ENCODE peak calls at places on chromosomes 7 and 10, in four cellular contexts. W, P, D and T are unnamed samples.

GRCh38 chr7:25059576-25059975 is 65.5 kb downstream of the CYCS start:
- DNase-seq in W (no peak), P (no peak), D (no peak), T (no peak)

GRCh38 chr7:127107601-127108007 is 145.1 kb downstream of the GRM8 start:
- DNase-seq in P (peak; percentile 38), W (peak; percentile 46), D (peak; percentile 33), T (peak; percentile 64)

GRCh38 chr7:2120251-2120660 is 112.5 kb downstream of the MAD1L1 start:
- DNase-seq in W (no peak), P (no peak), D (no peak), T (no peak)

GRCh38 chr7:22348379-22348778 is 8.6 kb downstream of the RAPGEF5 start:
- DNase-seq in D (no peak), W (no peak), P (no peak), T (no peak)

GRCh38 chr10:29119374-29119773 is 169.5 kb upstream of the LYZL1 start:
- DNase-seq in W (peak; percentile 89), D (no peak), P (peak; percentile 72), T (peak; percentile 69)

GRCh38 chr7:20438665-20439376 is 108.1 kb downstream of the ITGB8 start:
- DNase-seq in P (no peak), D (no peak), W (no peak), T (no peak)

GRCh38 chr7:99551329-99551728 is 585 bp downstream of the FAM200A start:
- DNase-seq in D (no peak), W (no peak), P (no peak), T (no peak)

GRCh38 chr7:128247640-128248194 is 6.6 kb downstream of the LEP start:
- DNase-seq in W (no peak), P (no peak), D (peak; percentile 31), T (peak; percentile 20)

GRCh38 chr10:116385994-116386809 is 41.4 kb upstream of the PNLIPRP3 start:
- DNase-seq in W (no peak), D (peak; percentile 51), P (no peak), T (no peak)

GRCh38 chr10:100683004-100683403 is 62.4 kb upstream of the PAX2 start:
- DNase-seq in P (no peak), D (no peak), W (no peak), T (no peak)

GRCh38 chr7:64875258-64875657 is 27.8 kb upstream of the ZNF273 start:
- DNase-seq in W (peak; percentile 23), P (no peak), D (no peak), T (no peak)

GRCh38 chr7:100132697-100133137 is 6.0 kb downstream of the MBLAC1 start:
- DNase-seq in P (peak; percentile 76), W (peak; percentile 70), D (peak; percentile 63), T (peak; percentile 77)

GRCh38 chr7:94368371-94368791 is 26.3 kb upstream of the COL1A2 start:
- DNase-seq in D (peak; percentile 96), W (no peak), P (no peak), T (peak; percentile 31)

GRCh38 chr10:79185067-79185774 is 116.5 kb downstream of the ZMIZ1 start:
- DNase-seq in P (no peak), D (peak; percentile 52), W (no peak), T (peak; percentile 60)
- H3K4me1 ChIP-seq in P (peaks cover 84% of the 10 kb centered on the region), D (peaks cover 59% of the 10 kb centered on the region), W (peaks cover 92% of the 10 kb centered on the region), T (peaks cover 62% of the 10 kb centered on the region)

DNA sequence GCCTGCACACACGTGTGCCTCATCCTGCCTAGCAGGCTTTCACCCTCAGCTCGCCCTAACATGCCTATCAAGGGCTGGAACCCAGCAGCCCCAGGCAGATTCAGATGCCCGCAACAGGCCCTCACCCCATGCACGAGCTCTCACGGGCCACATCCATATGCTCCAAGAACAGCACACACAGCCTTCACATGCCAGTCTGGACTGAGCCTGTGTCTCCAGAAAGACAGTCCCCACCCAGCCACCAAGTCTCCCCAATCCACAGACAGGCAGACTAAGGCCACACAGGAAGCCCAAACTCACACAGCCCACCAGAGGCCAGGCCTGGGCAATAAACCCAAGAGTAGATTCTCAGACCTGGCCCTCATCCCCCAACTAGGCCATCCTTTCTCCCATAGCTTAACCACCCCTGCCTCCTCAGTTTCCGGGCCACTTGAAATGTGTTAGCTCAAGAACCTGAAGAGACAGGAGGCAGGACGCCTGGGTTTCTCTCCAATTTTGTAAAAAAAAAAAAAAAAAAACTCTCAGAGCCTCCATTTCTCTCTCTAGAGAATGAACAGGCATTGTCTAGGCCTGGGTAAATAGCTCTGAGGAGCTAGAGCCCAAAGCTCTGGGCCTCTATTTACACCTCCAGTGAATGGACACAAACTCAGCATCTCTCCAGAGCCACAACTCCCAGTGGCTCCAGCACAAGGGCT is 6.8 kb downstream of the LDB1 start:
- DNase-seq in P (no peak), D (no peak), W (no peak), T (no peak)
- H3K4me1 ChIP-seq in P (peaks cover 57% of the 10 kb centered on the region), D (peaks cover 34% of the 10 kb centered on the region), W (peaks cover 56% of the 10 kb centered on the region), T (peaks cover 21% of the 10 kb centered on the region)

GRCh38 chr10:79086822-79087221 is 18.1 kb downstream of the ZMIZ1 start:
- DNase-seq in P (no peak), W (no peak), D (no peak), T (no peak)
- H3K4me1 ChIP-seq in P (peaks cover 99% of the 10 kb centered on the region), W (peaks cover 48% of the 10 kb centered on the region), D (peaks cover 32% of the 10 kb centered on the region), T (peaks cover 6% of the 10 kb centered on the region)

DNA sequence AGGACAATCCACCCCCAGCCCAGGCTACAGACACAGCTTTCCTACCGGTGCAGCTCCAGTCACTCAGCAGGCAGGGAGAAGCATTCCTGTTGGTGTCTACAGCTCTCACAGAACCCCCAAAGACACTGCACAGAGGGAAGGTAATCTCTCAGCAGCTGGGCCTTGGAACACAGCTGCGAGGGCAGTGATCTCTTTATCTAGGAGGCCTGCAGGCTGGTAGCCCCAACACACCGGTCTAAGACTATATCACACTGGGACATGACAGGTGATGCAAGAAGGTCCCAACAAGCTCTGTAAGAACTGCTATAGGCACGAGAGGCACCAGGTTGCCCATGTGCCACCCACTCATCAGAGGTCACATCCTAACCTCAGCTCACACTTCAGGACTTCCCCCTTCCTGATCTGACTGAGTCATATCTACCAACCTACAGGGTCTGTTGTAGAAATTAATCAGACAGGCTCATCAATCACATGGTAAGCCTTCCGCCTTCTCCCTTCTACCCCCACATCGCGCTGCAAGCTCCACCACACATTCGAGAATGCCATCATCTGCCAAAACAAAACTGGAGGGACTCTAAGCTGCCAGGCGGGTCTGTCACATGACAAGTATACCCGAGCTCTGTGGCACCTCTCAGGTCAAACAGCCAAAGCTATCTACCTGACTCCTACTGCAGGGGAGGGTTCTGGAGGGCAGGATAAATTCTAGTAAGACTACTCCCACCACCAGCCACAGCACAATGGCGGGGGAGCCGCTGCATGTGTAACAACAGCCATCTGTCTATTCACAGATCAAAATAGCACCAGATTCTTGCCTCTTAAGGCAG is 26.1 kb downstream of the FAM53B start:
- DNase-seq in D (no peak), W (no peak), P (no peak), T (peak; percentile 60)
- H3K4me1 ChIP-seq in D (peaks cover 5% of the 10 kb centered on the region), W (peaks cover 7% of the 10 kb centered on the region), P (peaks cover 94% of the 10 kb centered on the region), T (peaks cover 17% of the 10 kb centered on the region)

GRCh38 chr7:66357062-66357461 is 151.9 kb downstream of the TPST1 start:
- DNase-seq in W (no peak), D (no peak), P (no peak), T (no peak)
- H3K4me1 ChIP-seq in W (peaks cover 38% of the 10 kb centered on the region), D (peaks cover 2% of the 10 kb centered on the region), P (peaks cover 7% of the 10 kb centered on the region), T (no peaks in the 10 kb centered on the region)

DNA sequence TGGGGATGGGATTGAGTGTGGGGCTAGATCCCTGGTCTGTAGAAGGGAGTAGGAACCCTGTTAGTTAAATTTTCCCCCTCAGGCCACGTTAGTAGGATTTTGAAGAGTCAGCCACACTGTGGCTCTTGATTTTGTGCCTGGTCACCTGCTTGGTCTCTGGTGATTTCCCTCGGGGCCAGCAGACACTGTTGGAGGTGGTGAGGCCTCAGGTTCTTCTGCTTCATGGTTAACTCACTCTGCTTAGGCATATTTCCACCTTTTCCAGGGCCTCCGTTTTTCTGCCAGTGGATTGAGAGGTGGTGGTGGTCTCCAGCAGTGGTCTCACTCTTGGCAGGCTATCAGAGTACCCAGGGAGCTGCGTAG is 4.1 kb downstream of the TSPAN14 start:
- DNase-seq in D (no peak), W (no peak), P (no peak), T (no peak)
- H3K4me1 ChIP-seq in D (peaks cover 30% of the 10 kb centered on the region), W (peaks cover 87% of the 10 kb centered on the region), P (peaks cover 84% of the 10 kb centered on the region), T (peaks cover 45% of the 10 kb centered on the region)